ENCODE peak calls at places on chromosome 7, in seven cellular contexts. One of them, this sample, is unnamed.

GRCh38 chr7:1580422-1581030 is 10.7 kb upstream of the PSMG3 start:
- DNase-seq in cardiac fibroblast: no peak
- DNase-seq in HEK293T: no peak
- DNase-seq in A549: no peak
- DNase-seq in GM12892: no peak
- DNase-seq in AG09309: no peak
- DNase-seq in GM18507: no peak
- DNase-seq in this sample: no peak

GRCh38 chr7:70470751-70471150 is 661.2 kb upstream of the GALNT17 start:
- DNase-seq in GM12892: no peak
- DNase-seq in A549: no peak
- DNase-seq in HEK293T: no peak
- DNase-seq in AG09309: no peak
- DNase-seq in GM18507: no peak
- DNase-seq in cardiac fibroblast: no peak
- DNase-seq in this sample: no peak

GRCh38 chr7:34849163-34849960 is 187.9 kb downstream of the DPY19L1 start:
- DNase-seq in GM18507: no peak
- DNase-seq in AG09309: no peak
- DNase-seq in GM12892: no peak
- DNase-seq in cardiac fibroblast: peak; percentile 18
- DNase-seq in A549: peak; percentile 27
- DNase-seq in HEK293T: no peak
- DNase-seq in this sample: no peak

GRCh38 chr7:105896407-105896842 is 20.0 kb upstream of the ATXN7L1 start:
- DNase-seq in GM18507: no peak
- DNase-seq in A549: no peak
- DNase-seq in cardiac fibroblast: no peak
- DNase-seq in HEK293T: no peak
- DNase-seq in GM12892: no peak
- DNase-seq in AG09309: no peak
- DNase-seq in this sample: no peak

GRCh38 chr7:107644704-107645083 is 15.9 kb upstream of the SLC26A4 start:
- DNase-seq in cardiac fibroblast: no peak
- DNase-seq in HEK293T: no peak
- DNase-seq in GM18507: no peak
- DNase-seq in GM12892: no peak
- DNase-seq in AG09309: no peak
- DNase-seq in A549: no peak
- DNase-seq in this sample: no peak

GRCh38 chr7:15855726-15856125 is 169.2 kb upstream of the MEOX2 start:
- DNase-seq in HEK293T: no peak
- DNase-seq in AG09309: no peak
- DNase-seq in GM18507: no peak
- DNase-seq in cardiac fibroblast: no peak
- DNase-seq in GM12892: no peak
- DNase-seq in A549: no peak
- DNase-seq in this sample: no peak

GRCh38 chr7:159086301-159086925 is 58.3 kb downstream of the VIPR2 start:
- DNase-seq in cardiac fibroblast: no peak
- DNase-seq in AG09309: no peak
- DNase-seq in A549: no peak
- DNase-seq in GM12892: no peak
- DNase-seq in HEK293T: no peak
- DNase-seq in GM18507: no peak
- DNase-seq in this sample: no peak

GRCh38 chr7:112067205-112067604 is 139.0 kb downstream of the DOCK4 start:
- DNase-seq in GM12892: no peak
- DNase-seq in cardiac fibroblast: no peak
- DNase-seq in HEK293T: no peak
- DNase-seq in AG09309: no peak
- DNase-seq in A549: no peak
- DNase-seq in GM18507: no peak
- DNase-seq in this sample: no peak

GRCh38 chr7:71716741-71717140 is 584.8 kb downstream of the GALNT17 start:
- DNase-seq in GM18507: no peak
- DNase-seq in GM12892: no peak
- DNase-seq in A549: no peak
- DNase-seq in AG09309: no peak
- DNase-seq in cardiac fibroblast: no peak
- DNase-seq in HEK293T: no peak
- DNase-seq in this sample: no peak

GRCh38 chr7:13946181-13946580 is 43.3 kb downstream of the ETV1 start:
- DNase-seq in GM18507: no peak
- DNase-seq in GM12892: no peak
- DNase-seq in HEK293T: no peak
- DNase-seq in AG09309: peak; percentile 21
- DNase-seq in A549: no peak
- DNase-seq in cardiac fibroblast: peak; percentile 57
- DNase-seq in this sample: no peak

GRCh38 chr7:111067251-111067650 is 23.7 kb upstream of the LRRN3 start:
- DNase-seq in cardiac fibroblast: no peak
- DNase-seq in GM18507: no peak
- DNase-seq in AG09309: no peak
- DNase-seq in A549: no peak
- DNase-seq in GM12892: no peak
- DNase-seq in HEK293T: no peak
- DNase-seq in this sample: no peak

GRCh38 chr7:25169683-25170082 is 44.6 kb upstream of the CYCS start:
- DNase-seq in A549: no peak
- DNase-seq in cardiac fibroblast: no peak
- DNase-seq in GM18507: no peak
- DNase-seq in GM12892: no peak
- DNase-seq in HEK293T: no peak
- DNase-seq in AG09309: no peak
- DNase-seq in this sample: no peak

GRCh38 chr7:95804090-95804489 is 31.7 kb downstream of the DYNC1I1 start:
- DNase-seq in AG09309: no peak
- DNase-seq in cardiac fibroblast: no peak
- DNase-seq in GM12892: no peak
- DNase-seq in GM18507: no peak
- DNase-seq in A549: no peak
- DNase-seq in HEK293T: peak; percentile 38
- DNase-seq in this sample: no peak

GRCh38 chr7:67663644-67664043 is 667.0 kb downstream of the TYW1 start:
- DNase-seq in AG09309: no peak
- DNase-seq in cardiac fibroblast: no peak
- DNase-seq in HEK293T: no peak
- DNase-seq in GM12892: no peak
- DNase-seq in GM18507: no peak
- DNase-seq in A549: no peak
- DNase-seq in this sample: no peak

GRCh38 chr7:13988765-13989137 is 715 bp downstream of the ETV1 start:
- DNase-seq in AG09309: no peak
- DNase-seq in GM18507: no peak
- DNase-seq in GM12892: no peak
- DNase-seq in A549: no peak
- DNase-seq in HEK293T: peak; percentile 8
- DNase-seq in cardiac fibroblast: peak; percentile 52
- DNase-seq in this sample: no peak

GRCh38 chr7:34059551-34059840 is 154.2 kb downstream of the BMPER start:
- DNase-seq in HEK293T: no peak
- DNase-seq in AG09309: no peak
- DNase-seq in cardiac fibroblast: no peak
- DNase-seq in A549: no peak
- DNase-seq in GM18507: no peak
- DNase-seq in GM12892: no peak
- DNase-seq in this sample: no peak